ENCODE peak calls at places on chromosome 11, in four cellular contexts. B is stomach, N is lower lobe of right lung, P is Peyer's patch. G is an unnamed sample. For H3K36me3, the result is how much of the 10 kb centered on the place peaks cover.

GRCh38 chr11:44139565-44140313 is 44.3 kb downstream of the EXT2 start:
- DNase-seq in B (no peak), N (no peak), P (no peak), G (no peak)

GRCh38 chr11:36002796-36003195 is 58.9 kb downstream of the LDLRAD3 start:
- DNase-seq in B (no peak), N (no peak), P (no peak), G (no peak)

GRCh38 chr11:122235615-122236014 is 119.6 kb upstream of the BLID start:
- DNase-seq in B (no peak), N (no peak), P (no peak), G (no peak)

GRCh38 chr11:104534268-104534667 is 364.0 kb downstream of the CASP12 start:
- DNase-seq in B (no peak), N (no peak), P (no peak), G (no peak)

GRCh38 chr11:82733444-82734119 is at the start of gene FAM181B:
- DNase-seq in B (peak), N (no peak), P (peak), G (peak)

GRCh38 chr11:45097721-45098493 is 48.5 kb upstream of the PRDM11 start:
- DNase-seq in B (no peak), N (no peak), P (no peak), G (peak)

GRCh38 chr11:39374963-39375698 is 2084.3 kb downstream of the LRRC4C start:
- DNase-seq in B (no peak), N (no peak), P (no peak), G (peak)

GRCh38 chr11:2650343-2650867 is 49.4 kb downstream of the KCNQ1OT1 start:
- DNase-seq in B (no peak), N (no peak), P (no peak), G (no peak)

GRCh38 chr11:9396752-9397151 is 12.3 kb downstream of the IPO7 start:
- DNase-seq in B (no peak), N (no peak), P (no peak), G (no peak)

GRCh38 chr11:70333206-70333605 is 62.7 kb downstream of the PPFIA1 start:
- DNase-seq in B (no peak), N (no peak), P (no peak), G (no peak)

GRCh38 chr11:86698634-86699033 is 26.2 kb upstream of the ME3 start:
- DNase-seq in B (no peak), N (no peak), P (no peak), G (no peak)

GRCh38 chr11:27210509-27210908 is 152.5 kb downstream of the CCDC34 start:
- DNase-seq in B (no peak), N (no peak), P (no peak), G (no peak)

GRCh38 chr11:86477495-86478155 is 102.9 kb downstream of the CCDC81 start:
- DNase-seq in B (no peak), N (no peak), P (no peak), G (no peak)

GRCh38 chr11:119788096-119788883 is 59.3 kb upstream of the NECTIN1 start:
- DNase-seq in B (no peak), N (peak), P (peak), G (no peak)

DNA sequence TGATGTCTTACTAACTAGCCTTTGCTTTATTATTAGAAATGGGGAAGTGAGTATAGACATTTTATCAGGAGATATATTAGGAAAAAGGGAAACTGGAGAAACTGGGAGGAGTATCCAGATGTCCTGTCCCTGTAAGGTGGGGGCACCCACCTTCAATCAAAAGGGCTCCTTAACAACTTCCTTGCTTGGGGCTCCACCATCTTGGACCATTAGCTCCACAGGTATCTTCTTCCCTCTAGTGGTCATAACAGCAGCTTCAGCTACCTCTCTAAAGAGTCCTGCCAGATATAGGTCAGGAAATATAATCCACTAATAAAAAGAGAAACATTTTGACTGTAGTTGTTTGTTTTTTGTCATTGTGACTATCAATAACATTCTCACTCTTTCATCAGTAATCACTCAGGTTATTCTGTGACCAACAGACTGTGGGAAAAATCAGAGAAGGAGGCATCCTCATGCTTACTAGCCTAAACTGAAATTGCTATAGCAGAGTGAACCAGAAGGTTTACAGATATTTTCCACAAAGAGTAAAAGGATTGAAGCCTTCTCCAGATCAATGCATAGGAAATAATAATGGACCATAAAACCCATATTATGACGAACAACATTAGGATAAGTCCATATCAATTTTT is 10.4 kb downstream of the OR51B4 start:
- DNase-seq in B (no peak), N (no peak), P (no peak), G (no peak)
- TF ChIP-seq CTCF in B (peak), N (peak), P (no peak), G (no peak)

GRCh38 chr11:65861533-65862183 is 1.4 kb downstream of the MUS81 start:
- DNase-seq in B (no peak), N (peak), P (no peak), G (peak)

GRCh38 chr11:65863889-65864757 is 3.9 kb downstream of the MUS81 start:
- DNase-seq in B (no peak), N (peak), P (no peak), G (no peak)

GRCh38 chr11:65862191-65862735 is 2.0 kb downstream of the MUS81 start:
- DNase-seq in B (no peak), N (peak), P (no peak), G (peak)

GRCh38 chr11:65864758-65865471 is 4.7 kb downstream of the MUS81 start:
- DNase-seq in B (no peak), N (peak), P (no peak), G (no peak)

GRCh38 chr11:65862941-65863888 is 3.0 kb downstream of the MUS81 start:
- DNase-seq in B (no peak), N (peak), P (no peak), G (no peak)
- H3K36me3 ChIP-seq in B (under half), N (half or more), P (half or more), G (under half)

GRCh38 chr11:65661599-65662246 is 993 bp downstream of the RELA start:
- DNase-seq in B (no peak), N (no peak), P (peak), G (peak)

GRCh38 chr11:65663634-65664200 is 1.0 kb upstream of the RELA start:
- DNase-seq in B (peak), N (peak), P (no peak), G (peak)

GRCh38 chr11:65662247-65662801 is 392 bp downstream of the RELA start:
- DNase-seq in B (no peak), N (no peak), P (no peak), G (no peak)

GRCh38 chr11:65660038-65660437 is 2.7 kb downstream of the RELA start:
- DNase-seq in B (no peak), N (no peak), P (no peak), G (no peak)

GRCh38 chr11:65662802-65663633 is at the start of gene RELA:
- DNase-seq in B (peak), N (peak), P (peak), G (peak)
- TF ChIP-seq CTCF in B (no peak), N (peak), P (no peak), G (no peak)

GRCh38 chr11:65922565-65922964 is 3.3 kb downstream of the DRAP1 start:
- DNase-seq in B (no peak), N (no peak), P (no peak), G (no peak)

GRCh38 chr11:65919151-65920034 is at the start of gene DRAP1:
- DNase-seq in B (peak), N (peak), P (peak), G (peak)

GRCh38 chr11:65920035-65920802 is 993 bp downstream of the DRAP1 start:
- DNase-seq in B (no peak), N (no peak), P (no peak), G (peak)

GRCh38 chr11:65921876-65922275 is 2.6 kb downstream of the DRAP1 start:
- DNase-seq in B (no peak), N (no peak), P (no peak), G (no peak)

DNA sequence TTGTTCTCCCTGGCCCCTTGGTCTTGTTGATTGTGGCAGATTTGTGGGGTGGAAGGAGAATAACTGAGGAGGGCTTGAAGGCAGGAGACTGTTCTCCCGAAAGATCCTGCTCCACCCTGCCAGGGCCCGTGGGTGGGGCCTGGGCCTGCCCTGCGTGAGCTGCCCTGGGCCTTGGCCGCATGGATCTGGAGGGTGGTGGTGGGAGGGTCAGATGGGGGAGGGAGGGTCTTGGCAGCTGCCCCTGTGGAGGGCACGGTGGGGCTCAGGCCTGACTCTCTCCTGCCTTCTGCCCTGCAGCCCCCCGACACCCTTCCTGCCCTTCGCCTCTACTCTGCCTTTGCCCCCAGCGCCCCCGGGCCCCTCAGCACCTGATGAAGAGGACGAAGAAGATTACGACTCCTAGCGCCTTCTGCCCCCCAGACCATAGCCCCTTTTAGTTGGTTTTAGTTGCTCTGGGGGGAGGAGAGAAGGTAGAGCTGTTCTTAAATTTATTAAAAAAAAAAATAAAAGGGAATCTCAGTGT is 1.9 kb downstream of the DRAP1 start:
- DNase-seq in B (no peak), N (no peak), P (no peak), G (no peak)
- H3K36me3 ChIP-seq in B (under half), N (under half), P (under half), G (under half)

GRCh38 chr11:77710358-77710757 is 72.8 kb upstream of the CLNS1A start:
- DNase-seq in B (no peak), N (no peak), P (no peak), G (no peak)
- TF ChIP-seq CTCF in B (no peak), N (no peak), P (no peak), G (no peak)

G was measured in mucosa of descending colon.